ENCODE peak calls at places on chromosomes 1 and 21, in four cellular contexts. F is K562, Y is GM12878, I is GM12891. T is an unnamed sample.

GRCh38 chr1:90911353-90911752 is 110.5 kb downstream of the ZNF644 start:
- DNase-seq in F (no peak), Y (no peak), I (no peak), T (no peak)

GRCh38 chr1:221795400-221795799 is 53.5 kb upstream of the DUSP10 start:
- DNase-seq in F (no peak), Y (no peak), I (no peak), T (no peak)

GRCh38 chr1:58116284-58116683 is 430.2 kb downstream of the OMA1 start:
- DNase-seq in F (no peak), Y (no peak), I (no peak), T (no peak)

GRCh38 chr1:182841368-182841988 is 2.3 kb downstream of the DHX9 start:
- DNase-seq in F (no peak), Y (no peak), I (no peak), T (no peak)

GRCh38 chr1:212683357-212683722 is 16.3 kb downstream of the BATF3 start:
- DNase-seq in F (no peak), Y (peak), I (peak), T (peak)

GRCh38 chr1:17572264-17572985 is 32.9 kb downstream of the ARHGEF10L start:
- DNase-seq in F (peak), Y (no peak), I (peak), T (no peak)

GRCh38 chr1:178577882-178578281 is 65.0 kb downstream of the TEX35 start:
- DNase-seq in F (no peak), Y (no peak), I (no peak), T (no peak)

GRCh38 chr1:64519921-64520320 is 50.0 kb downstream of the CACHD1 start:
- DNase-seq in F (no peak), Y (no peak), I (no peak), T (no peak)

GRCh38 chr1:8026976-8027747 is 1.1 kb upstream of the ERRFI1 start:
- DNase-seq in F (no peak), Y (no peak), I (no peak), T (no peak)

GRCh38 chr1:97913506-97913905 is 7.3 kb downstream of the DPYD start:
- DNase-seq in F (no peak), Y (no peak), I (no peak), T (no peak)

GRCh38 chr1:202130816-202131522 is 8.3 kb downstream of the GPR37L1 start:
- DNase-seq in F (no peak), Y (no peak), I (no peak), T (no peak)

GRCh38 chr1:183238071-183238470 is 52.0 kb downstream of the LAMC2 start:
- DNase-seq in F (no peak), Y (no peak), I (no peak), T (no peak)

GRCh38 chr1:157377216-157377821 is 175.0 kb downstream of the FCRL5 start:
- DNase-seq in F (peak), Y (no peak), I (no peak), T (peak)

GRCh38 chr1:110309768-110310167 is 29.4 kb upstream of the RBM15 start:
- DNase-seq in F (no peak), Y (no peak), I (no peak), T (no peak)

GRCh38 chr21:34004013-34004938 is 69.1 kb upstream of the MRPS6 start:
- DNase-seq in F (no peak), Y (no peak), I (no peak), T (no peak)

GRCh38 chr1:4759671-4760070 is 105.3 kb downstream of the AJAP1 start:
- DNase-seq in F (no peak), Y (no peak), I (no peak), T (no peak)

GRCh38 chr21:29762570-29763082 is 177.2 kb downstream of the GRIK1 start:
- DNase-seq in F (no peak), Y (no peak), I (no peak), T (no peak)

GRCh38 chr1:78176448-78176847 is 130.7 kb downstream of the GIPC2 start:
- DNase-seq in F (no peak), Y (no peak), I (no peak), T (no peak)

GRCh38 chr1:30906631-30907389 is 1.7 kb downstream of the SDC3 start:
- DNase-seq in F (no peak), Y (no peak), I (no peak), T (no peak)

GRCh38 chr1:216785211-216785610 is 62.0 kb upstream of the ESRRG start:
- DNase-seq in F (no peak), Y (no peak), I (no peak), T (no peak)

GRCh38 chr1:207815913-207816312 is 64.1 kb downstream of the CD46 start:
- DNase-seq in F (no peak), Y (no peak), I (no peak), T (no peak)

GRCh38 chr1:243253927-243254232 is 1.2 kb downstream of the CEP170 start:
- DNase-seq in F (no peak), Y (no peak), I (no peak), T (peak)

GRCh38 chr1:65179148-65179547 is 31.1 kb downstream of the AK4 start:
- DNase-seq in F (no peak), Y (no peak), I (no peak), T (no peak)

GRCh38 chr1:245715970-245716369 is 561.2 kb downstream of the KIF26B start:
- DNase-seq in F (no peak), Y (no peak), I (no peak), T (no peak)

GRCh38 chr1:152622803-152623202 is at the start of gene LCE3A:
- DNase-seq in F (no peak), Y (no peak), I (no peak), T (peak)

GRCh38 chr1:236083650-236084385 is 18.9 kb upstream of the NID1 start:
- DNase-seq in F (no peak), Y (no peak), I (no peak), T (no peak)

GRCh38 chr1:1162597-1163537 is 10.8 kb upstream of the TTLL10 start:
- DNase-seq in F (no peak), Y (no peak), I (no peak), T (no peak)

GRCh38 chr1:54275349-54275748 is 75.4 kb downstream of the MRPL37 start:
- DNase-seq in F (no peak), Y (no peak), I (no peak), T (no peak)

GRCh38 chr1:200668514-200669313 is 993 bp downstream of the DDX59 start:
- DNase-seq in F (no peak), Y (no peak), I (no peak), T (no peak)

GRCh38 chr21:39155578-39155977 is 27.7 kb downstream of the PSMG1 start:
- DNase-seq in F (no peak), Y (no peak), I (no peak), T (no peak)

GRCh38 chr1:218582646-218583045 is 237.5 kb downstream of the TGFB2 start:
- DNase-seq in F (no peak), Y (no peak), I (no peak), T (no peak)

GRCh38 chr1:214549604-214550338 is 1.6 kb downstream of the PTPN14 start:
- DNase-seq in F (no peak), Y (no peak), I (no peak), T (no peak)

GRCh38 chr21:31198575-31198974 is 145.5 kb downstream of the TIAM1 start:
- DNase-seq in F (peak), Y (no peak), I (no peak), T (no peak)

GRCh38 chr1:19676438-19676922 is 11.8 kb downstream of the HTR6 start:
- DNase-seq in F (peak), Y (no peak), I (peak), T (no peak)

GRCh38 chr1:22443332-22443731 is 8.3 kb upstream of the ZBTB40 start:
- DNase-seq in F (no peak), Y (no peak), I (no peak), T (no peak)
- TF ChIP-seq SPI1 in F (no peak), Y (no peak), I (no peak), T (no peak)

DNA sequence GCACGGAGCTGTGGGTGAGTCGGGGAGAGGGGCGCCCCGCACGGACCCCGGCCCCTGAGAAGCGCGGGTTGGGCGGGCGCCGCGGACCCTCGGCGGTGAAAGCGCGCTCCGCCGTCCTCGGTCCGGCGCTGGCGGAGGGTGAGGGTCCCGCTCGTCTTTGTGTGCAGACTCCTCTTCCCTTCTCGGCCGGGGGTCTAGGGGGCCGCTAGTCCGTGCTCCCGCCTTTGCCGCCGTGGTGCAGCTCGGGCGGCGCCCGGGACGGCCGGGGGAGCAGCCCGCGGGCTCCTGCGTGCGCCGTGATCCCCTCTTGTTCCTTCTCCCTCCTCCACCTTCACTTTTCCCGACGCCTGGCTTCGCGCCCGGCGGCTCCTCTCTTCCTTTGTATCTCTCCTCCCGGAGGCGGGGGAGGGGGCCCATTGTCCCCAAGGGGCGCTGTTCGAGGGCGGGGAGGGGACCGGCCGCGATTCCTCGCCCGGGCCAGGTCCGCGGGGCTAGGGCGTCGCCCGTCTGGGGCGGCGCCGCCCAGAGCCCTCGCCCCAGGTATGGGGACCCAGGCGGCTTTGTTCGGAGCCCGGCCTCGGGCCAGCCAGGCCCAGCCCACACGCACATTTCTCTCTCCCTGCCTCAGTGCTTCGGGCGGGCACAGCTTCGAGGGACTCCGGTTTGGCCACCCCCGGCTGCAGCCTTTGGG is 519 bp downstream of the FNBP1L start:
- DNase-seq in F (peak), Y (no peak), I (peak), T (no peak)
- TF ChIP-seq SPI1 in F (no peak), Y (no peak), I (no peak), T (no peak)

GRCh38 chr1:116664366-116664983 is 3.1 kb downstream of the IGSF3 start:
- DNase-seq in F (no peak), Y (no peak), I (no peak), T (no peak)
- TF ChIP-seq SPI1 in F (no peak), Y (no peak), I (no peak), T (no peak)

DNA sequence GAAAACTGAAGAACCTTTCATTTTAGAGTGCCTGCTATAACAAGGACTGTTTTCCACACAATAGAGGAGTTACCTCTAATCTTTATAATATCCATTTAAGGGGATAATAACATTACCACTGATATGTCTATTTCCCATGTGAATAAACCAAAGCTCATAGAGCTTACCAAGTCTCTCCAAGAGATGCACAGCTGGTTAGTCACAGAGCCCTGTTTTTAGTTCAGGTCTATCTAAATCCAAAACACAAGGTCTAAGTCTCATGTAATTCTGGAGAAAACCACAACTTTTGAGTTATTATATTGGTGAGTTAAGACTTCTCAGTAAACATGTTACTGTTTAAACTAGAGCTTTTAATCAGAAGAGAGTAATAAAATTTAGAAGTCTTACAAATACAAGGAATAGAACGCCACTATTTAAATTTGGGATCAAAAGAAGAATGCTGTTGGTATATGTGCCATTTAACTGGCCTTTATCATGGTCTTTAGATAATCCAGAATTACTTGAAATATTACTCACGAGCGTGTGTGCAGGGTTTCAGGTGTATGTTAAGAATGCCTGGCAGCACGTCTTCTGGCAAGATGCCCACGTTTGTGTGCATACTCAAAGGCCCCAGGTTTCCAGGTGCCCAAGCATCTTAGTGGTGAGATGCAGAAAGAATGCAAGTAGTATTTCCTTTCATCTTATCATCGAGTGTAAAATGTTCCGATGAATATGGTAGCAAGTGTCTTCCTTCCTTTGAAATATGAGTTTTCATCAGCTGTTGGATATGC is 190.6 kb downstream of the FMN2 start:
- DNase-seq in F (no peak), Y (no peak), I (no peak), T (no peak)
- TF ChIP-seq SPI1 in F (no peak), Y (no peak), I (no peak), T (no peak)

GRCh38 chr1:187513190-187513589 is 684.4 kb downstream of the PLA2G4A start:
- DNase-seq in F (no peak), Y (no peak), I (no peak), T (peak)

GRCh38 chr1:187514110-187514509 is 685.4 kb downstream of the PLA2G4A start:
- DNase-seq in F (no peak), Y (no peak), I (no peak), T (no peak)

DNA sequence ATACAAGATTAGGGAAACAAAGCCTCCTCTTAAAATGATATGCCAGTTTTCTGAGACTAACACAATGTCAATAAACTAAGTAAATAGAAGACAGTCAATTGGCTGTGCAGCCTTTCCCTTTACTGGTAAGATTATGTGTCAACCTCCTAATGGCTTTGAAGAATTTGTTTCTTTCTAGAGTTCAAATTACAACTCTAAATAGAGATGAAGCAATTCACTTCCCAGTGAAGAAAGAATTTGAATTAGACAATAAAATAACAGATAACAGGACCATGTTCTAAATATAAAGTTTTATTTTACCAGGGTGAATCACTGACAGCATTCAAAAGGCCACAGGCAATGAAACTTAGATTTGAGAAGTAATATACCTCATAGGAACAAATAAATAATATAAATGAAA is 680.3 kb downstream of the PLA2G4A start:
- DNase-seq in F (no peak), Y (no peak), I (no peak), T (no peak)
- TF ChIP-seq SPI1 in F (no peak), Y (no peak), I (no peak), T (no peak)

GRCh38 chr21:26934383-26934782 is 32.5 kb downstream of the ADAMTS5 start:
- DNase-seq in F (no peak), Y (no peak), I (no peak), T (no peak)
- TF ChIP-seq SPI1 in F (no peak), Y (no peak), I (no peak), T (no peak)

GRCh38 chr1:76868154-76868882 is 1.0 kb downstream of the ST6GALNAC5 start:
- DNase-seq in F (no peak), Y (no peak), I (peak), T (no peak)
- TF ChIP-seq SPI1 in F (no peak), Y (no peak), I (no peak), T (no peak)

GRCh38 chr1:3065396-3065795 is 3.6 kb upstream of the PRDM16 start:
- DNase-seq in F (no peak), Y (no peak), I (no peak), T (no peak)
- TF ChIP-seq SPI1 in F (no peak), Y (no peak), I (no peak), T (no peak)

GRCh38 chr1:116570358-116571214 is at the start of gene CD58:
- DNase-seq in F (peak), Y (no peak), I (peak), T (peak)
- TF ChIP-seq SPI1 in F (peak), Y (peak), I (no peak), T (peak)

T was measured in HL-60.